ENCODE peak calls at places on chromosomes 2 and 18, in eight cellular contexts. X is neuronal stem cell; Y is fibroblast of lung; P is CD8-positive, alpha-beta memory T cell; H is NT2/D1; V is sigmoid colon; N is cardiac muscle cell; C is uterus. I is an unnamed sample. For H3K27me3 and H3K4me1, the result is how much of the 10 kb centered on the place peaks cover.

GRCh38 chr2:156437272-156437671 is 1.1 kb downstream of the GPD2 start:
- DNase-seq in H (no peak), Y (peak), N (no peak), C (peak), V (peak), P (no peak), X (no peak), I (peak)

GRCh38 chr18:45900623-45901022 is 66.5 kb downstream of the EPG5 start:
- DNase-seq in V (no peak), H (no peak), N (no peak), Y (no peak), X (no peak), C (no peak), P (no peak), I (no peak)

GRCh38 chr2:1742300-1742679 is 2.0 kb downstream of the PXDN start:
- DNase-seq in V (peak), Y (peak), N (no peak), H (no peak), C (no peak), X (no peak), P (no peak), I (no peak)

GRCh38 chr2:164840930-164841718 is 499 bp downstream of the COBLL1 start:
- DNase-seq in H (peak), V (peak), X (peak), C (peak), P (no peak), Y (peak), N (peak), I (peak)

GRCh38 chr2:182324665-182325064 is 102.2 kb downstream of the PDE1A start:
- DNase-seq in H (no peak), V (no peak), N (no peak), C (no peak), P (no peak), X (no peak), Y (peak), I (no peak)

GRCh38 chr2:63514781-63515180 is 73.5 kb downstream of the WDPCP start:
- DNase-seq in C (no peak), H (no peak), V (no peak), P (no peak), Y (no peak), N (no peak), X (no peak), I (no peak)

GRCh38 chr18:24975499-24975898 is 376.5 kb downstream of the ZNF521 start:
- DNase-seq in V (no peak), C (no peak), P (no peak), N (no peak), H (no peak), X (no peak), Y (no peak), I (no peak)

GRCh38 chr18:35510071-35511010 is 12.6 kb upstream of the INO80C start:
- DNase-seq in H (no peak), N (peak), P (no peak), C (no peak), Y (no peak), V (no peak), X (no peak), I (no peak)

GRCh38 chr2:31324000-31324633 is 90.2 kb downstream of the EHD3 start:
- DNase-seq in X (no peak), P (no peak), Y (peak), H (no peak), C (no peak), V (no peak), N (no peak), I (no peak)

GRCh38 chr2:118841450-118841827 is 6.0 kb downstream of the EN1 start:
- DNase-seq in H (no peak), N (no peak), X (peak), V (no peak), P (no peak), Y (no peak), C (no peak), I (no peak)
- H3K27me3 ChIP-seq in H (half or more), N (half or more), X (half or more), V (half or more), P (half or more), Y (half or more), C (half or more), I (under half)

GRCh38 chr2:67489396-67489795 is 92.3 kb downstream of the ETAA1 start:
- DNase-seq in P (no peak), X (no peak), V (no peak), H (no peak), C (no peak), N (no peak), Y (no peak), I (no peak)

GRCh38 chr2:67487993-67488392 is 90.9 kb downstream of the ETAA1 start:
- DNase-seq in C (no peak), Y (no peak), V (no peak), P (no peak), H (no peak), X (no peak), N (no peak), I (no peak)

GRCh38 chr2:67485431-67485830 is 88.3 kb downstream of the ETAA1 start:
- DNase-seq in Y (no peak), N (peak), C (no peak), H (peak), V (no peak), X (no peak), P (no peak), I (no peak)

DNA sequence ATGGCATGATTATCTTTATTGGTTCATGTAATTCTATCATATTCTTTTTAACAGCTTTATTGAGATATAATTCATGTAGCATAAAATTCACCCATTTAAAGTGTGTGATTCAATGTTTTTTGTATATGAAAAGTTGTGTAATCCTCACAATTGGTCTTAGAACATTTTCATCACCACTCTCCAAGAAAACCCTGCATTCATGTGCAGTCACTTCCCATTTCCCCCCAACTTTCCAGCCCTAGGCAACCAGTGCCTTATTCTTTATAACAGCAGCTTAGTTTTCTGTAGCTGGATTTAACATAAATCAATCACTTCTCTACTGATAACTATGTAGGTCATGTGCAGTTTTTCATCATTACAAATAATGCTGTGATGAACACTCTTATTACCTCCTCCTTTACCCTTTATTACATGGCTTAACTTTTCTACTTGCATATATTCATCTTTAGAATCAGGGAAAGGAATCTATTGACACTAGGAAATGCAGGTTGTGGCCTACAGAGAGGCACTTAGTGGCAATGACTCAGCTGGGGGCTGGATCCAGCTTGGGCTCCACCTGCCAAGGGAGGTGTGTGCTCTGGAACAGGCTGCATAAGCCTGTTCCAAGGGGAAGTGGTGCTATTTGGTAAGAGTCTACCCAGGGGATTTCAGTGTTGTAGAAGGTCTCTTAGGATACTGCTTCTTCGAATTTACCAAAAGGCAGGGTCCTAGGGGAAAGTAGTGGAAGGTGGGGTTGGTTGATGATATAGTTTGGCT is 89.1 kb downstream of the ETAA1 start:
- DNase-seq in N (no peak), P (no peak), C (no peak), X (no peak), V (no peak), H (no peak), Y (peak), I (no peak)
- H3K4me1 ChIP-seq in N (under half), P (under half), C (under half), X (under half), V (under half), H (under half), Y (under half), I (under half)

GRCh38 chr2:7844414-7844961 is 837.4 kb upstream of the ID2 start:
- DNase-seq in N (no peak), H (no peak), Y (no peak), P (no peak), C (no peak), X (no peak), V (no peak), I (no peak)
- H3K4me3 ChIP-seq in N (no peak), H (no peak), Y (no peak), P (no peak), C (no peak), X (no peak), V (no peak), I (no peak)

GRCh38 chr2:166433457-166433856 is 57.7 kb upstream of the SCN9A start:
- DNase-seq in Y (no peak), N (no peak), C (no peak), P (no peak), H (no peak), V (no peak), X (no peak), I (no peak)
- H3K27me3 ChIP-seq in Y (under half), N (under half), C (under half), P (under half), H (under half), V (under half), X (under half), I (under half)

DNA sequence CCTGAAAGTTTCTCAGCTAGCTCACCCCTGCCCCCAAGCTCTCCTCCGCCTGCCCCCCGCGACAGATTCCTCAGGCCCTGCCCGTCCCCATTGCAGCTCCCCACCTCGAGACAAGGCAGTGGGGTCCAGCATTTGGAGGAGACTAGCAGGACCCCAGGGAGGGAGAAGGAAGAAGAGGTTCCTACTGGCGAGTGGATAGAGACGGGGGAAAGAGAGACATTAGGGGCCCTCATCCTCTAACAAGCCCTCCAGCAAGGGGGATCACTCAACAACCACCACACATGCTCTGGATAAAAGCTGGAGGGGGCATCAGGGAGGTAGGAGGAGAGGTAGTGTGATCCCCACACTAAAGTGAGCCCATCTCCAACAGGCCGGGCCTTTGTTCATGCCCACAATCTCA is 8.8 kb upstream of the TNS1 start:
- DNase-seq in N (no peak), P (no peak), V (no peak), H (no peak), Y (no peak), X (no peak), C (no peak), I (no peak)
- H3K4me1 ChIP-seq in N (under half), P (under half), V (under half), H (under half), Y (under half), X (under half), C (under half), I (half or more)

DNA sequence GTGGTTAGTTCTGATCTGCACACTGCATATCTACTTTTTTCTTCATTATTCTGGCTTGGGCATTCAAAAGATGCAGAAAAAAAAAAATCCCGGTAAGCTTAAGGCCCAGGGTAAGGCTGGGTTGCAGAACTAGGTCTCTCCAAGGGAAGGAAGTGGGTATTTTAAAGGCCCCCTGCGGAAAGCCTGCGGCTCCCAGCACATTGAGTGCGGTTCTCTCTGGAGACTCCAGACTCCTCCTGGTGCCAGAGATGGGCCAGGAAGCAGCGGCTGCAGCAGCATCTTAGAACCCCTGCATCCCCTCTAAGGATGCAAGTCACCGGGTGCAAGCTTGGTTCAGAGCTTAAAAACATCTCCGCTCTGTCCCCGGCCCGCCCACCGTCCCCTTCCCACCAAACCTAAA is 49.5 kb downstream of the TGIF1 start:
- DNase-seq in Y (no peak), P (no peak), C (no peak), H (peak), N (peak), V (no peak), X (no peak), I (no peak)
- H3K4me3 ChIP-seq in Y (peak), P (no peak), C (no peak), H (peak), N (peak), V (peak), X (peak), I (peak)

DNA sequence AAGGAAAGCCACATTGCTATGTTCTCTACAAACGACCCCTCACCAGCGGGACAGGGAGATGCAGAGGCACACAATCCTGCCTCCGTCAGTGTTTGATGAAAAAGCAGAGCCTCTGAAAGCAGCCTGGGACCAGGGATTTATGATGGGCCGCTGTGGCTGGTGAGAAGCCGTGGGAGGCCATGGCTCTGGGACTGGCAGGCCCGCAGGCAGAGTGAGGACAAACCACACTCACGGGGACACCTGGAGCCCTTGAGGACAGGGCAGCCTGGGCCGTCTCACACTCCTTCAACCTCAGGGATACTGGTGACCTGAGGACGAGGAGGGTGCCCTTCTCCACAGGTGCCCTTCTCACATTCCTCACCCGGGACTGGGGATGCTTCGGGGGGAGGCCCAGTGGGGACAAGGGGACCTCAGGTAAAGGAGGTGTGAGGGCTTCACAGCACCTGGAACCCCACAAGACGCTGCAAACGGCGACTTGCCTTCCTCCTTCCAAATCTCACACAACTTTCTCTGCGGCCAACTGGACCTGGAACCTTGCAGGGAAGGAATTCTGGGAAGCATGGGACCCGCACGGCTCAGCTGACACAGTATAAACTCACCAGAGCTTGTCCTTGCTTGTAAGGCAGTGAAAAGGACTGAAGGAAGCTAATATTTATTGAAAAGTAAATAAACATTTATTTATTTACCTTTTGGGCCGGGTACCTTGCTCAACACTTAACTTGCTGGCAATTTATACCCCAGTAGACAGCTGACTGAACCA is 5.3 kb upstream of the LDLRAD4 start:
- DNase-seq in X (no peak), H (no peak), N (no peak), C (no peak), Y (no peak), V (no peak), P (no peak), I (no peak)
- H3K27me3 ChIP-seq in X (under half), H (under half), N (under half), C (under half), Y (under half), V (under half), P (under half), I (under half)

I was measured in gastrocnemius medialis.